ENCODE peak calls at places on chromosomes 13 and 19, in five cellular contexts. One of them, this sample, is unnamed.

GRCh38 chr19:52942371-52943133 is 19.3 kb upstream of the ZNF888 start:
- DNase-seq in PC-3: peak
- DNase-seq in heart right ventricle: peak
- DNase-seq in IMR-90: peak
- DNase-seq in foreskin fibroblast: peak
- DNase-seq in this sample: peak

GRCh38 chr13:23986619-23987018 is 89.3 kb upstream of the C1QTNF9B start:
- DNase-seq in foreskin fibroblast: peak
- DNase-seq in IMR-90: peak
- DNase-seq in PC-3: no peak
- DNase-seq in heart right ventricle: no peak
- DNase-seq in this sample: peak

GRCh38 chr19:55248704-55249103 is 10.1 kb downstream of the PPP6R1 start:
- DNase-seq in IMR-90: no peak
- DNase-seq in foreskin fibroblast: no peak
- DNase-seq in heart right ventricle: no peak
- DNase-seq in PC-3: no peak
- DNase-seq in this sample: no peak

GRCh38 chr13:44312131-44312530 is 61.5 kb upstream of the SERP2 start:
- DNase-seq in PC-3: no peak
- DNase-seq in IMR-90: no peak
- DNase-seq in heart right ventricle: no peak
- DNase-seq in foreskin fibroblast: no peak
- DNase-seq in this sample: no peak

GRCh38 chr13:38530492-38530891 is 156.4 kb upstream of the FREM2 start:
- DNase-seq in IMR-90: peak
- DNase-seq in PC-3: peak
- DNase-seq in foreskin fibroblast: peak
- DNase-seq in heart right ventricle: no peak
- DNase-seq in this sample: no peak

GRCh38 chr13:52455677-52456041 is 381 bp downstream of the CKAP2 start:
- DNase-seq in PC-3: peak
- DNase-seq in foreskin fibroblast: peak
- DNase-seq in IMR-90: peak
- DNase-seq in heart right ventricle: peak
- DNase-seq in this sample: peak

GRCh38 chr13:72500851-72501250 is 226.6 kb downstream of the MZT1 start:
- DNase-seq in PC-3: no peak
- DNase-seq in heart right ventricle: no peak
- DNase-seq in foreskin fibroblast: no peak
- DNase-seq in IMR-90: no peak
- DNase-seq in this sample: no peak

GRCh38 chr19:17647071-17648020 is 40.8 kb downstream of the UNC13A start:
- DNase-seq in heart right ventricle: no peak
- DNase-seq in foreskin fibroblast: no peak
- DNase-seq in IMR-90: no peak
- DNase-seq in PC-3: no peak
- DNase-seq in this sample: no peak

GRCh38 chr13:100024023-100024422 is 42.4 kb downstream of the ZIC2 start:
- DNase-seq in heart right ventricle: no peak
- DNase-seq in IMR-90: no peak
- DNase-seq in foreskin fibroblast: no peak
- DNase-seq in PC-3: no peak
- DNase-seq in this sample: no peak

GRCh38 chr13:37716395-37716794 is 117.8 kb upstream of the POSTN start:
- DNase-seq in foreskin fibroblast: peak
- DNase-seq in IMR-90: peak
- DNase-seq in heart right ventricle: no peak
- DNase-seq in PC-3: no peak
- DNase-seq in this sample: no peak

GRCh38 chr13:29800687-29801086 is 49.7 kb downstream of the UBL3 start:
- DNase-seq in foreskin fibroblast: no peak
- DNase-seq in heart right ventricle: no peak
- DNase-seq in PC-3: no peak
- DNase-seq in IMR-90: no peak
- DNase-seq in this sample: no peak

GRCh38 chr13:43303040-43303729 is 279.8 kb downstream of the DNAJC15 start:
- DNase-seq in heart right ventricle: peak
- DNase-seq in IMR-90: peak
- DNase-seq in foreskin fibroblast: peak
- DNase-seq in PC-3: peak
- DNase-seq in this sample: peak

GRCh38 chr19:8631425-8631819 is 989 bp downstream of the NFILZ start:
- DNase-seq in PC-3: no peak
- DNase-seq in IMR-90: peak
- DNase-seq in foreskin fibroblast: no peak
- DNase-seq in heart right ventricle: no peak
- DNase-seq in this sample: no peak

GRCh38 chr13:32669030-32669646 is 82.9 kb downstream of the PDS5B start:
- DNase-seq in foreskin fibroblast: peak
- DNase-seq in IMR-90: peak
- DNase-seq in PC-3: peak
- DNase-seq in heart right ventricle: no peak
- DNase-seq in this sample: peak

GRCh38 chr13:26019881-26020535 is 31.8 kb downstream of the SHISA2 start:
- DNase-seq in PC-3: peak
- DNase-seq in foreskin fibroblast: peak
- DNase-seq in IMR-90: peak
- DNase-seq in heart right ventricle: no peak
- DNase-seq in this sample: no peak

GRCh38 chr19:15283141-15283885 is 49.0 kb downstream of the BRD4 start:
- DNase-seq in PC-3: peak
- DNase-seq in foreskin fibroblast: peak
- DNase-seq in IMR-90: peak
- DNase-seq in heart right ventricle: no peak
- DNase-seq in this sample: peak

GRCh38 chr19:15280048-15280725 is 47.9 kb upstream of the EPHX3 start:
- DNase-seq in heart right ventricle: no peak
- DNase-seq in IMR-90: peak
- DNase-seq in foreskin fibroblast: peak
- DNase-seq in PC-3: peak
- DNase-seq in this sample: no peak

GRCh38 chr19:15282311-15282705 is 50.0 kb downstream of the BRD4 start:
- DNase-seq in PC-3: no peak
- DNase-seq in foreskin fibroblast: no peak
- DNase-seq in IMR-90: no peak
- DNase-seq in heart right ventricle: no peak
- DNase-seq in this sample: no peak

GRCh38 chr19:15279326-15279904 is 47.2 kb upstream of the EPHX3 start:
- DNase-seq in foreskin fibroblast: no peak
- DNase-seq in IMR-90: no peak
- DNase-seq in heart right ventricle: no peak
- DNase-seq in PC-3: no peak
- DNase-seq in this sample: no peak

GRCh38 chr19:15280915-15281683 is 48.9 kb upstream of the EPHX3 start:
- DNase-seq in foreskin fibroblast: peak
- DNase-seq in heart right ventricle: peak
- DNase-seq in PC-3: peak
- DNase-seq in IMR-90: peak
- DNase-seq in this sample: no peak
- TF ChIP-seq CTCF in foreskin fibroblast: peak
- TF ChIP-seq CTCF in heart right ventricle: no peak
- TF ChIP-seq CTCF in PC-3: no peak
- TF ChIP-seq CTCF in IMR-90: peak
- TF ChIP-seq CTCF in this sample: peak

GRCh38 chr13:21671793-21672680 is 1.2 kb downstream of the FGF9 start:
- DNase-seq in heart right ventricle: no peak
- DNase-seq in foreskin fibroblast: no peak
- DNase-seq in PC-3: no peak
- DNase-seq in IMR-90: no peak
- DNase-seq in this sample: no peak

GRCh38 chr13:21672811-21673591 is 2.1 kb downstream of the FGF9 start:
- DNase-seq in IMR-90: no peak
- DNase-seq in foreskin fibroblast: peak
- DNase-seq in heart right ventricle: no peak
- DNase-seq in PC-3: no peak
- DNase-seq in this sample: no peak

GRCh38 chr13:21668665-21669599 is 1.9 kb upstream of the FGF9 start:
- DNase-seq in PC-3: no peak
- DNase-seq in heart right ventricle: no peak
- DNase-seq in foreskin fibroblast: peak
- DNase-seq in IMR-90: peak
- DNase-seq in this sample: no peak

GRCh38 chr13:21670006-21670882 is 629 bp upstream of the FGF9 start:
- DNase-seq in heart right ventricle: peak
- DNase-seq in IMR-90: peak
- DNase-seq in foreskin fibroblast: peak
- DNase-seq in PC-3: no peak
- DNase-seq in this sample: no peak

GRCh38 chr13:21670883-21671792 is at the start of gene FGF9:
- DNase-seq in foreskin fibroblast: peak
- DNase-seq in IMR-90: peak
- DNase-seq in PC-3: peak
- DNase-seq in heart right ventricle: peak
- DNase-seq in this sample: peak
- TF ChIP-seq CTCF in foreskin fibroblast: no peak
- TF ChIP-seq CTCF in IMR-90: peak
- TF ChIP-seq CTCF in PC-3: no peak
- TF ChIP-seq CTCF in heart right ventricle: no peak
- TF ChIP-seq CTCF in this sample: no peak

GRCh38 chr13:50910483-50910805 is 853 bp downstream of the RNASEH2B start:
- DNase-seq in IMR-90: peak
- DNase-seq in foreskin fibroblast: peak
- DNase-seq in heart right ventricle: peak
- DNase-seq in PC-3: peak
- DNase-seq in this sample: no peak
- TF ChIP-seq CTCF in IMR-90: no peak
- TF ChIP-seq CTCF in foreskin fibroblast: no peak
- TF ChIP-seq CTCF in heart right ventricle: no peak
- TF ChIP-seq CTCF in PC-3: no peak
- TF ChIP-seq CTCF in this sample: no peak

GRCh38 chr19:39389621-39390414 is 1.1 kb downstream of the PAF1 start:
- DNase-seq in PC-3: no peak
- DNase-seq in foreskin fibroblast: no peak
- DNase-seq in IMR-90: no peak
- DNase-seq in heart right ventricle: no peak
- DNase-seq in this sample: no peak

GRCh38 chr19:39388657-39389056 is 2.2 kb downstream of the PAF1 start:
- DNase-seq in IMR-90: no peak
- DNase-seq in foreskin fibroblast: no peak
- DNase-seq in heart right ventricle: no peak
- DNase-seq in PC-3: no peak
- DNase-seq in this sample: no peak

GRCh38 chr19:39390460-39390758 is 497 bp downstream of the PAF1 start:
- DNase-seq in heart right ventricle: peak
- DNase-seq in IMR-90: no peak
- DNase-seq in PC-3: peak
- DNase-seq in foreskin fibroblast: no peak
- DNase-seq in this sample: no peak

GRCh38 chr19:39386557-39386956 is 4.3 kb downstream of the PAF1 start:
- DNase-seq in PC-3: no peak
- DNase-seq in IMR-90: no peak
- DNase-seq in foreskin fibroblast: no peak
- DNase-seq in heart right ventricle: no peak
- DNase-seq in this sample: no peak

DNA sequence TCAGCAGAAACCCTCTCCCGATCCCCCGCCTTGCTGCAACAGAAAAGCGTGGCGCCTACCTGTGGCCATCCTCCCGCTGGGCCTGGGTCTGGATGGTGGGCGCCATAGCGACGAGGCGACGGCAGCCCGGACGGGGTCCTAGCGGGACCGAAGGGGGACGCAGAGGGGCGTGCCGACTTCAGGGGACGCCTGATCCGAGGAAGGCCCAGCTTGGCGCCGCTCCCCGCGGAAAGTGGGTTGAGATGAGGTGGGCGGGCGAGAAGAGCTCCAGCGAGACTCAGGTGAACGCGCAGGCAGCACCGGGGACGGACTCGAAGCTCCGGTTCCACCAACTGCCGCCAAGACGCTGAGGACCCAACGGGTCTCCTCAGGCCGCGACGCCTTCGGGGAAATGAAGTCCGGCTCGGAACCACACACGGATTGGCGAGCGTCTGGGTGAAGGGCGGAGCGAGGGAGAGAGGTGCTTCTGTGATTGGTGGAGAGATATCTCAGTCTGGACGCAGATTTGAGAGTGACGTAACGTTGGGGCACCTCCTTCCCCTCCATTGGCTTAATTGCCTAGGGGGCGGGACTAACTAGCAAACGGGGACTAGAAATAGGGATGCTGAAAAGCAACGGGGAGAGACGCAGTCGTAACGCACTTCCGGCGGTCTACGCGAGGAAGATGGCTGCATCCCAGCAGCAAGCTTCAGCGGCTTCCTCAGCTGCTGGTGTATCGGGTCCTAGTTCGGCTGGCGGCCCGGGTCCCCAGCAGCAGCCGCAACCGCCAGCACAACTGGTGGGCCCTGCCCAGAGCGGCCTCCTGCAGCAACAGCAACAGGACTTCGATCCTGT is at the start of the genes MED29 and PAF1:
- DNase-seq in heart right ventricle: peak
- DNase-seq in PC-3: peak
- DNase-seq in IMR-90: peak
- DNase-seq in foreskin fibroblast: peak
- DNase-seq in this sample: peak
- TF ChIP-seq CTCF in heart right ventricle: no peak
- TF ChIP-seq CTCF in PC-3: no peak
- TF ChIP-seq CTCF in IMR-90: peak
- TF ChIP-seq CTCF in foreskin fibroblast: no peak
- TF ChIP-seq CTCF in this sample: no peak

DNA sequence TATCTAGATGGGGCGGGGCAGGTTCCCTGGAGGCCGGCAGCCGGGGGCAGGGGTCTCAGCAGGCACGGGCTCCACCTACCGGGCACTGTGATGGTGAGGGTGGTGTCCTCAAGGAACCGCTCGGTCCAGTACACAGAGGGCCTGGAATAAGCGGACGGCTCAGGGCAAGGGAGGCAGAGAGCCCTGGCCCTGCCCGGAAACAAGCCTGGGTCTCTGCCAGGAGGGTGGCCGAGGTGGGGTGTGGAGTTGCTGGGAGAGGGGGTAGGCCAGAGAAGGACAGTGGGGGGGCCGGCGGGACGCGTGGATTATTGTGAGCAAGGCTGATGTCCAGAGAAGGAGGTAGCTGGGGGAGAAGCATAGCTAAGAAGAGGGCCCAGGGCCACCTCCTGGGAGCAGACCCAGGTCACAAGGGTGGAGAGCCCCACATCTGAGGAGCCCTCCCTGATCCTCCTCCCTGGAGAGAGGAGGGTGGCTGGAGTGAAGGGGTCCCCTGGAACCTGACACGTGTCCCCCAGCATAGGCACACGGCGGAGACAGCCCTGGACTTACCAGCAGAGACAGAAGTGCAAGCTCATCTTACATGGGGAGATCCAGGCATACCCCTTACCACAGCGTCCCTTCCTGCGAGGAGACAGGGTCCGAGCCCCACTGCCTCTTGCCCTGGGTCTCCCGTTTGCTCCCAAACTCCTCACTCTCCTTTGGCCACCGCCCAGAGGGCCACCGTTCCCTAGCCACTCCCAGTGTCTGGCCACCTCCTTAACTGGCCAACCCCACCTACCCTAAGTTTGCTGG is 29.0 kb upstream of the MIER2 start:
- DNase-seq in IMR-90: no peak
- DNase-seq in heart right ventricle: no peak
- DNase-seq in foreskin fibroblast: no peak
- DNase-seq in PC-3: no peak
- DNase-seq in this sample: no peak
- TF ChIP-seq CTCF in IMR-90: no peak
- TF ChIP-seq CTCF in heart right ventricle: no peak
- TF ChIP-seq CTCF in foreskin fibroblast: no peak
- TF ChIP-seq CTCF in PC-3: no peak
- TF ChIP-seq CTCF in this sample: no peak

GRCh38 chr19:32416749-32417469 is 11.3 kb downstream of the DPY19L3 start:
- DNase-seq in heart right ventricle: no peak
- DNase-seq in foreskin fibroblast: peak
- DNase-seq in PC-3: no peak
- DNase-seq in IMR-90: peak
- DNase-seq in this sample: peak
- TF ChIP-seq CTCF in heart right ventricle: no peak
- TF ChIP-seq CTCF in foreskin fibroblast: no peak
- TF ChIP-seq CTCF in PC-3: no peak
- TF ChIP-seq CTCF in IMR-90: no peak
- TF ChIP-seq CTCF in this sample: no peak

GRCh38 chr19:14554382-14554812 is 17.5 kb downstream of the NDUFB7 start:
- DNase-seq in PC-3: peak
- DNase-seq in foreskin fibroblast: no peak
- DNase-seq in heart right ventricle: no peak
- DNase-seq in IMR-90: no peak
- DNase-seq in this sample: no peak
- TF ChIP-seq CTCF in PC-3: no peak
- TF ChIP-seq CTCF in foreskin fibroblast: no peak
- TF ChIP-seq CTCF in heart right ventricle: no peak
- TF ChIP-seq CTCF in IMR-90: no peak
- TF ChIP-seq CTCF in this sample: no peak